ENCODE peak calls at places on chromosomes 12 and 14, in seven cellular contexts. One of them, this sample, is unnamed.

GRCh38 chr14:103562135-103562384 is 397 bp downstream of the BAG5 start:
- DNase-seq in suprapubic skin: no peak
- DNase-seq in kidney: no peak
- DNase-seq in Peyer's patch: no peak
- DNase-seq in lower lobe of right lung: no peak
- DNase-seq in stomach: no peak
- DNase-seq in ovary: no peak
- DNase-seq in this sample: no peak

GRCh38 chr12:55729592-55730446 is 1.0 kb upstream of the CD63 start:
- DNase-seq in suprapubic skin: peak
- DNase-seq in kidney: peak
- DNase-seq in Peyer's patch: peak
- DNase-seq in lower lobe of right lung: peak
- DNase-seq in stomach: peak
- DNase-seq in ovary: peak
- DNase-seq in this sample: peak

GRCh38 chr12:47813491-47814196 is 6.1 kb downstream of the HDAC7 start:
- DNase-seq in suprapubic skin: no peak
- DNase-seq in kidney: peak
- DNase-seq in Peyer's patch: peak
- DNase-seq in lower lobe of right lung: no peak
- DNase-seq in stomach: no peak
- DNase-seq in ovary: peak
- DNase-seq in this sample: no peak

GRCh38 chr14:63672417-63673180 is 30.9 kb upstream of the WDR89 start:
- DNase-seq in suprapubic skin: no peak
- DNase-seq in kidney: no peak
- DNase-seq in Peyer's patch: no peak
- DNase-seq in lower lobe of right lung: no peak
- DNase-seq in stomach: no peak
- DNase-seq in ovary: no peak
- DNase-seq in this sample: no peak

GRCh38 chr14:70808402-70809237 is 693 bp downstream of the MAP3K9 start:
- DNase-seq in suprapubic skin: peak
- DNase-seq in kidney: peak
- DNase-seq in Peyer's patch: peak
- DNase-seq in lower lobe of right lung: peak
- DNase-seq in stomach: peak
- DNase-seq in ovary: peak
- DNase-seq in this sample: no peak

GRCh38 chr14:89613260-89614008 is 196.4 kb upstream of the FOXN3 start:
- DNase-seq in suprapubic skin: no peak
- DNase-seq in kidney: no peak
- DNase-seq in Peyer's patch: no peak
- DNase-seq in lower lobe of right lung: no peak
- DNase-seq in stomach: no peak
- DNase-seq in ovary: no peak
- DNase-seq in this sample: no peak

GRCh38 chr12:22051114-22051698 is 5.2 kb downstream of the CMAS start:
- DNase-seq in suprapubic skin: no peak
- DNase-seq in kidney: no peak
- DNase-seq in Peyer's patch: no peak
- DNase-seq in lower lobe of right lung: no peak
- DNase-seq in stomach: no peak
- DNase-seq in ovary: no peak
- DNase-seq in this sample: no peak

GRCh38 chr14:73403181-73403752 is 55.1 kb downstream of the NUMB start:
- DNase-seq in suprapubic skin: no peak
- DNase-seq in kidney: no peak
- DNase-seq in Peyer's patch: no peak
- DNase-seq in lower lobe of right lung: no peak
- DNase-seq in stomach: no peak
- DNase-seq in ovary: no peak
- DNase-seq in this sample: no peak

GRCh38 chr12:40819427-40820108 is 127.3 kb downstream of the CNTN1 start:
- DNase-seq in suprapubic skin: no peak
- DNase-seq in kidney: peak
- DNase-seq in Peyer's patch: peak
- DNase-seq in lower lobe of right lung: peak
- DNase-seq in stomach: no peak
- DNase-seq in ovary: no peak
- DNase-seq in this sample: no peak

GRCh38 chr12:132287391-132288238 is 41.8 kb downstream of the GALNT9 start:
- DNase-seq in suprapubic skin: no peak
- DNase-seq in kidney: peak
- DNase-seq in Peyer's patch: no peak
- DNase-seq in lower lobe of right lung: peak
- DNase-seq in stomach: no peak
- DNase-seq in ovary: no peak
- DNase-seq in this sample: no peak

GRCh38 chr12:108333898-108334699 is 5.0 kb downstream of the CMKLR1 start:
- DNase-seq in suprapubic skin: no peak
- DNase-seq in kidney: no peak
- DNase-seq in Peyer's patch: no peak
- DNase-seq in lower lobe of right lung: no peak
- DNase-seq in stomach: no peak
- DNase-seq in ovary: no peak
- DNase-seq in this sample: peak

GRCh38 chr14:55802986-55803431 is 223.0 kb downstream of the KTN1 start:
- DNase-seq in suprapubic skin: no peak
- DNase-seq in kidney: no peak
- DNase-seq in Peyer's patch: no peak
- DNase-seq in lower lobe of right lung: no peak
- DNase-seq in stomach: no peak
- DNase-seq in ovary: no peak
- DNase-seq in this sample: no peak

GRCh38 chr14:91996951-91997371 is 42.9 kb downstream of the TRIP11 start:
- DNase-seq in suprapubic skin: no peak
- DNase-seq in kidney: no peak
- DNase-seq in Peyer's patch: no peak
- DNase-seq in lower lobe of right lung: no peak
- DNase-seq in stomach: no peak
- DNase-seq in ovary: no peak
- DNase-seq in this sample: peak

GRCh38 chr14:77598366-77599050 is 17.9 kb downstream of the SPTLC2 start:
- DNase-seq in suprapubic skin: no peak
- DNase-seq in kidney: peak
- DNase-seq in Peyer's patch: peak
- DNase-seq in lower lobe of right lung: no peak
- DNase-seq in stomach: no peak
- DNase-seq in ovary: no peak
- DNase-seq in this sample: no peak

GRCh38 chr14:100201701-100202100 is 37.2 kb upstream of the YY1 start:
- DNase-seq in suprapubic skin: no peak
- DNase-seq in kidney: no peak
- DNase-seq in Peyer's patch: no peak
- DNase-seq in lower lobe of right lung: no peak
- DNase-seq in stomach: no peak
- DNase-seq in ovary: no peak
- DNase-seq in this sample: no peak

GRCh38 chr12:104741072-104741471 is 217.0 kb downstream of the SLC41A2 start:
- DNase-seq in suprapubic skin: no peak
- DNase-seq in kidney: no peak
- DNase-seq in Peyer's patch: no peak
- DNase-seq in lower lobe of right lung: no peak
- DNase-seq in stomach: no peak
- DNase-seq in ovary: no peak
- DNase-seq in this sample: no peak

DNA sequence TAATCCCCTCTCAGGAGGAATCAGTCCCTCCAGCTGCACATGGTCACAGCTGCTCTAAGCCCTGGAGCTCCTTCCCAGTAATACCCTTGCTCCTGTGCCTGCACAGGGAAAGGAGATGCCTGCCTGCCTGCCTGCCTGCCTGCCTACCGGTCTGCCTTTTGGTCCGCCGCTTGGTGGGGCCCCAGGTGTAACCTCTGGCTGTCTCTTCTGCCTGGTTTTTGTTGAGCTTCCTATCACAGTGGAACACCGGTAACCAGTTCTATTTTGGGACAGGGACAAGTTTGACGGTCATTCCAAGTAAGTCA is 99.8 kb downstream of the DAD1 start:
- DNase-seq in suprapubic skin: no peak
- DNase-seq in kidney: no peak
- DNase-seq in Peyer's patch: peak
- DNase-seq in lower lobe of right lung: no peak
- DNase-seq in stomach: no peak
- DNase-seq in ovary: no peak
- DNase-seq in this sample: no peak
- H3K4me3 ChIP-seq in suprapubic skin: no peak
- H3K4me3 ChIP-seq in kidney: no peak
- H3K4me3 ChIP-seq in Peyer's patch: no peak
- H3K4me3 ChIP-seq in lower lobe of right lung: no peak
- H3K4me3 ChIP-seq in stomach: no peak
- H3K4me3 ChIP-seq in ovary: no peak
- H3K4me3 ChIP-seq in this sample: no peak

GRCh38 chr12:80512781-80513180 is 68.7 kb downstream of the PTPRQ start:
- DNase-seq in suprapubic skin: no peak
- DNase-seq in kidney: no peak
- DNase-seq in Peyer's patch: no peak
- DNase-seq in lower lobe of right lung: no peak
- DNase-seq in stomach: no peak
- DNase-seq in ovary: no peak
- DNase-seq in this sample: no peak
- TF ChIP-seq CTCF in suprapubic skin: no peak
- TF ChIP-seq CTCF in kidney: no peak
- TF ChIP-seq CTCF in Peyer's patch: no peak
- TF ChIP-seq CTCF in lower lobe of right lung: no peak
- TF ChIP-seq CTCF in stomach: no peak
- TF ChIP-seq CTCF in ovary: no peak
- TF ChIP-seq CTCF in this sample: no peak

DNA sequence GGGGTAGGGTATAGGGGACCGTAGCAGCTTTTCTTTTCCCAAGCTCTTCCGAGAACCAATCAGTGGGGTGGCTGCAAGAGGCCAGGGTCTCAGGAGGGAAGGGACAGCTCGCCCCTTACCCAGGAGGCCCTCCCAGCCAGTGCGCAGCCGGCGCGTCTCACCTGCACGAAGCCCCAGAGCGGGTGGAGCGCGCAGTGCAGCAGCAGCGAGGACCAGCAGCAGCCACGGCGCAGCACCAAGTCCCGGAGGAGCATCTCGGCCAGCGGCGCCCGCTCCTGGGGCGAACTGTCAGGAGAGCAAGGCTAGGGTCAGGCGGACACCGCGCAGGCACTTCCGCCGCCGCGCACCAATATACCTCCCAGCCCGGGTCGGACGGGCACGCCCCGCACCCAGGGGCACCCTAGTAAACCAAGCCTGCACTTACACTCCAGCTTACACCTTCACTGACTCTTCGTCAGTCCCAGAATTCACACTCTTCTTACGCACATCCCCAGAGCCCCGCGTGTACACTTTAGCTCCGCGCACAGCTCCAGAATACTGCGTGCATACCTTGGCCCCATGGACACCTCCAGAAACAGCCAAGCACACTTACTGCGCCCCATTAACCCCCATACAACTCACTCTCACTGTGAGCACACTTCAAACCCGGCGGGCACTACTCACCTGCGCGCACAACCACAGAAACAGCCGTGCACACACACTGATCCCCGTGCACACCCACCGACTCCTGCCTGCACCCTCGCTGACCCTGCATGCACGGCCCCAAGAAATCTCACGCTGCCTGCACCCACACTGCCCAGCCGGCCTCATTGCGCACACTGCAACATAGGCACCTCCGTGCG is 599 bp downstream of the PRIMA1 start:
- DNase-seq in suprapubic skin: no peak
- DNase-seq in kidney: no peak
- DNase-seq in Peyer's patch: no peak
- DNase-seq in lower lobe of right lung: no peak
- DNase-seq in stomach: no peak
- DNase-seq in ovary: peak
- DNase-seq in this sample: no peak
- H3K4me3 ChIP-seq in suprapubic skin: peak
- H3K4me3 ChIP-seq in kidney: no peak
- H3K4me3 ChIP-seq in Peyer's patch: peak
- H3K4me3 ChIP-seq in lower lobe of right lung: peak
- H3K4me3 ChIP-seq in stomach: peak
- H3K4me3 ChIP-seq in ovary: peak
- H3K4me3 ChIP-seq in this sample: no peak

DNA sequence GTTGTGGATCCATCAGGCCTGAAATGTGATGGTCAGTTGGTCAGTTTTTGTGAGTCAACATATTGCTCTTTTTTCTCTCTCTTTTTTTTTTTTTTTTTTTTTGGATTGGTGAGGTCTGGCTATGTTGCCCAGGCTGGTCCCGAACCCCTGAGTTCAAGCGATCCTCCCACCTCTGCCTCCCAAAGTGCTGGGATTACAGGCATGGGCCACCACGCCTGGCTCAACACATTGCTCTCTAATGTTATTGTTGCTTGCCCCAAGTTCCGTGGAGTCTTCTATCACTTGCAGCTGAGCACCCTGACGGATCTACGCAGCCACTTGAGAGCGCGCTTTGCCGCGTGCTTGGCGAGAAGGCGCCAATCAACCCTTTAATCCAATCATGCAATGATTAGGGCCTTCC is 69.5 kb upstream of the DIO3 start:
- DNase-seq in suprapubic skin: peak
- DNase-seq in kidney: no peak
- DNase-seq in Peyer's patch: peak
- DNase-seq in lower lobe of right lung: peak
- DNase-seq in stomach: no peak
- DNase-seq in ovary: peak
- DNase-seq in this sample: no peak
- TF ChIP-seq CTCF in suprapubic skin: no peak
- TF ChIP-seq CTCF in kidney: no peak
- TF ChIP-seq CTCF in Peyer's patch: no peak
- TF ChIP-seq CTCF in lower lobe of right lung: no peak
- TF ChIP-seq CTCF in stomach: no peak
- TF ChIP-seq CTCF in ovary: no peak
- TF ChIP-seq CTCF in this sample: no peak

GRCh38 chr12:63668028-63668799 is at the start of gene DPY19L2:
- DNase-seq in suprapubic skin: peak
- DNase-seq in kidney: peak
- DNase-seq in Peyer's patch: peak
- DNase-seq in lower lobe of right lung: peak
- DNase-seq in stomach: peak
- DNase-seq in ovary: peak
- DNase-seq in this sample: peak
- H3K4me3 ChIP-seq in suprapubic skin: peak
- H3K4me3 ChIP-seq in kidney: peak
- H3K4me3 ChIP-seq in Peyer's patch: peak
- H3K4me3 ChIP-seq in lower lobe of right lung: peak
- H3K4me3 ChIP-seq in stomach: peak
- H3K4me3 ChIP-seq in ovary: peak
- H3K4me3 ChIP-seq in this sample: peak

GRCh38 chr12:53078425-53079225 is 565 bp downstream of the SPRYD3 start:
- DNase-seq in suprapubic skin: peak
- DNase-seq in kidney: peak
- DNase-seq in Peyer's patch: peak
- DNase-seq in lower lobe of right lung: no peak
- DNase-seq in stomach: peak
- DNase-seq in ovary: no peak
- DNase-seq in this sample: no peak
- TF ChIP-seq CTCF in suprapubic skin: no peak
- TF ChIP-seq CTCF in kidney: no peak
- TF ChIP-seq CTCF in Peyer's patch: no peak
- TF ChIP-seq CTCF in lower lobe of right lung: no peak
- TF ChIP-seq CTCF in stomach: no peak
- TF ChIP-seq CTCF in ovary: no peak
- TF ChIP-seq CTCF in this sample: no peak

This sample was measured in brain microvascular endothelial cell.